ENCODE peak calls at places on chromosomes 12 and 14, in ten cellular contexts. E, P, B, Y, R, L, M, O, C and K are unnamed samples.

GRCh38 chr14:61171687-61172086 is 109.5 kb downstream of the TMEM30B start:
- DNase-seq in E (no peak), P (no peak), B (no peak), Y (no peak), R (no peak), L (no peak), M (no peak), O (no peak), C (no peak), K (no peak)

GRCh38 chr14:75123991-75124390 is 2.9 kb downstream of the NEK9 start:
- DNase-seq in E (peak), P (no peak), B (peak), Y (peak), R (no peak), L (no peak), M (peak), O (peak), C (no peak), K (peak)

GRCh38 chr12:104057771-104058197 is 6.5 kb upstream of the HCFC2 start:
- DNase-seq in E (peak), P (no peak), B (peak), Y (no peak), R (no peak), L (no peak), M (peak), O (peak), C (no peak), K (no peak)

GRCh38 chr14:99566009-99566389 is 38.0 kb downstream of the CCDC85C start:
- DNase-seq in E (no peak), P (no peak), B (no peak), Y (no peak), R (no peak), L (peak), M (no peak), O (no peak), C (no peak), K (no peak)

GRCh38 chr12:120261951-120262851 is 3.3 kb downstream of the PXN start:
- DNase-seq in E (no peak), P (no peak), B (peak), Y (no peak), R (no peak), L (no peak), M (no peak), O (no peak), C (no peak), K (peak)

GRCh38 chr12:70982286-70982685 is 61.7 kb upstream of the PTPRR start:
- DNase-seq in E (no peak), P (no peak), B (no peak), Y (no peak), R (no peak), L (no peak), M (peak), O (peak), C (no peak), K (no peak)

GRCh38 chr12:3553681-3554546 is 62.9 kb downstream of the PRMT8 start:
- DNase-seq in E (peak), P (no peak), B (no peak), Y (no peak), R (peak), L (no peak), M (peak), O (no peak), C (peak), K (no peak)

GRCh38 chr14:74906923-74907620 is 16.0 kb downstream of the RPS6KL1 start:
- DNase-seq in E (no peak), P (no peak), B (no peak), Y (no peak), R (no peak), L (no peak), M (no peak), O (no peak), C (no peak), K (no peak)

GRCh38 chr12:124543591-124544310 is 23.7 kb downstream of the NCOR2 start:
- DNase-seq in E (no peak), P (no peak), B (no peak), Y (no peak), R (no peak), L (peak), M (no peak), O (no peak), C (no peak), K (no peak)

GRCh38 chr12:53973093-53974042 is at the start of gene HOXC11:
- DNase-seq in E (peak), P (no peak), B (peak), Y (no peak), R (peak), L (no peak), M (no peak), O (no peak), C (peak), K (peak)

GRCh38 chr12:108029081-108029790 is 99.9 kb upstream of the WSCD2 start:
- DNase-seq in E (no peak), P (no peak), B (no peak), Y (no peak), R (no peak), L (no peak), M (no peak), O (no peak), C (no peak), K (no peak)

GRCh38 chr14:23877111-23877510 is 76.5 kb upstream of the DHRS4 start:
- DNase-seq in E (no peak), P (no peak), B (no peak), Y (no peak), R (no peak), L (no peak), M (no peak), O (no peak), C (no peak), K (no peak)

GRCh38 chr14:37057776-37058175 is 114.6 kb downstream of the SLC25A21 start:
- DNase-seq in E (no peak), P (no peak), B (no peak), Y (no peak), R (no peak), L (no peak), M (no peak), O (no peak), C (no peak), K (no peak)

GRCh38 chr12:47885566-47885965 is 19.2 kb downstream of the VDR start:
- DNase-seq in E (no peak), P (no peak), B (no peak), Y (no peak), R (no peak), L (no peak), M (peak), O (no peak), C (no peak), K (no peak)

GRCh38 chr12:129145381-129145780 is 292.1 kb downstream of the GLT1D1 start:
- DNase-seq in E (no peak), P (no peak), B (no peak), Y (no peak), R (no peak), L (no peak), M (no peak), O (no peak), C (peak), K (no peak)

GRCh38 chr12:64097346-64098105 is 124.6 kb downstream of the KICS2 start:
- DNase-seq in E (no peak), P (no peak), B (no peak), Y (no peak), R (no peak), L (no peak), M (peak), O (peak), C (no peak), K (peak)

GRCh38 chr14:64696355-64696844 is 7.8 kb upstream of the PLEKHG3 start:
- DNase-seq in E (no peak), P (no peak), B (no peak), Y (no peak), R (no peak), L (no peak), M (no peak), O (no peak), C (peak), K (no peak)

GRCh38 chr12:49776413-49776812 is 35.1 kb downstream of the TMBIM6 start:
- DNase-seq in E (peak), P (peak), B (peak), Y (peak), R (peak), L (no peak), M (peak), O (peak), C (peak), K (peak)

GRCh38 chr14:105196228-105196960 is 15.3 kb upstream of the NUDT14 start:
- DNase-seq in E (peak), P (no peak), B (no peak), Y (peak), R (no peak), L (no peak), M (no peak), O (no peak), C (no peak), K (no peak)
- H3K4me3 ChIP-seq in E (no peak), P (no peak), B (no peak), Y (peak), R (no peak), L (no peak), M (peak), O (no peak), C (no peak), K (no peak)

DNA sequence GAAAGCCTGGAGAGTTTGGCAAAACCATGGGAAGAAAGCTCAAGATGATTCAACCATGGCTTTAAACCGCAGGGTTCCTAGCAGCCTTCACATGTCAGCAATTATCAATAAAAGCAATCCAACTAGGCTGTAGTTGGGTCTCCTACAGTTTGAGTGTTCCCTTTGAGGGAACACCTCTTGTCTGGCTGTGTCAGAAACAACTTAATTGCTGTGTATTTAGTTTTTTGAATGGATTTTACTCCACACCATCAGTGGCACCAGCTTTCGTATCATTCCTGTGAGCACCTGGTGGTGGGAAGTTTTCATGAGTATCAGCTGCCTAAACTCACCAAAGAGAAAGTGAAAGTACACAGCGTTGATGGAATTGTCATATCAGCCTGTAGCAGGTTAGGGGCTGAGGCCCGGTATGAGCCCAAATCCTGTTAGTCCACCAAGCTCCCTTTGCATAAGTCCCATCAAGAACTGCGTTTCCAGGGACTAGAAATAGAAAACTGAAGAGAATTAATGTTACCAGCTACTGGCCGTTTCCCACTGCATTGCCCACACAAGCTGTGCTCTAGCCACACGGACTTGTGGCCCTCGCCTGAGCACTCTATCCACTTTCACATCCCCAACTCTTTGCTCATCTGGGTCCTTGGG is 10.9 kb upstream of the IL26 start:
- DNase-seq in E (peak), P (peak), B (no peak), Y (no peak), R (no peak), L (no peak), M (no peak), O (no peak), C (no peak), K (no peak)
- H3K4me3 ChIP-seq in E (peak), P (peak), B (peak), Y (peak), R (no peak), L (peak), M (no peak), O (no peak), C (no peak), K (no peak)

GRCh38 chr14:68951800-68952540 is 27.1 kb downstream of the ACTN1 start:
- DNase-seq in E (no peak), P (no peak), B (no peak), Y (no peak), R (no peak), L (no peak), M (no peak), O (no peak), C (no peak), K (no peak)
- H3K4me3 ChIP-seq in E (no peak), P (peak), B (peak), Y (peak), R (no peak), L (no peak), M (no peak), O (no peak), C (no peak), K (peak)

DNA sequence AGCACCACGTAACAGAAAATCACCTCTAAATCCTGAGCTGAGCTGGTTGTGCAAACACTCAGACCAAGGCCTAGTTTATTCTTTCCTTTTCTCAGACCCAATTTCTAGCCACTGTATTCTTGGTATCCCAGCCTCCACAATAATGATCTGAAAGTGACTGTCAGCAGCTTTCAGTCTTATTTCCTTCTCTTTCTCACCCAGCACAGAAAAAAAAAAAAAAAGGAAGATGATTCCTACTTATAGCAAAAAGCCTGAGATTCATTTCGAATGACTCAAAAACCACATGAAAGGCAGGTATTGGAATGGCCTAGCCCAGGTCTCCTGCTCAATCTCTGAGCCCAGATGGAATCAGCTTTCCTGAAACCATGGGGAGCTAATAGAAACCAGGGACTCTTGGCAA is 298.6 kb upstream of the PPFIA2 start:
- DNase-seq in E (no peak), P (no peak), B (no peak), Y (no peak), R (no peak), L (no peak), M (no peak), O (no peak), C (no peak), K (no peak)
- H3K4me3 ChIP-seq in E (no peak), P (no peak), B (no peak), Y (no peak), R (no peak), L (no peak), M (no peak), O (no peak), C (no peak), K (no peak)

GRCh38 chr12:105409286-105409685 is 78.8 kb downstream of the C12orf75 start:
- DNase-seq in E (no peak), P (no peak), B (no peak), Y (no peak), R (no peak), L (no peak), M (no peak), O (no peak), C (no peak), K (no peak)
- H3K4me3 ChIP-seq in E (no peak), P (no peak), B (no peak), Y (no peak), R (no peak), L (no peak), M (no peak), O (no peak), C (no peak), K (no peak)